ENCODE peak calls at places on chromosome 5, in seven cellular contexts. P is heart left ventricle; M is body of pancreas; O is naive thymus-derived CD4-positive, alpha-beta T cell; X is CD4-positive, alpha-beta memory T cell; L is pancreas; H is tibial artery. V is an unnamed sample.

GRCh38 chr5:53211799-53212198 is 102.2 kb upstream of the MOCS2 start:
- DNase-seq in H (no peak), P (no peak), X (no peak), L (no peak), M (no peak), O (no peak), V (no peak)

GRCh38 chr5:17185776-17186175 is 31.7 kb upstream of the BASP1 start:
- DNase-seq in O (no peak), P (no peak), H (peak; percentile 85), L (no peak), M (no peak), X (no peak), V (no peak)

GRCh38 chr5:16934123-16934522 is 2.0 kb downstream of the MYO10 start:
- DNase-seq in H (peak; percentile 37), L (peak; percentile 56), X (no peak), M (peak; percentile 69), P (peak; percentile 53), O (no peak), V (no peak)

GRCh38 chr5:139182528-139183296 is 15.5 kb downstream of the SIL1 start:
- DNase-seq in L (no peak), M (no peak), P (no peak), O (no peak), X (no peak), H (no peak), V (no peak)

GRCh38 chr5:52603742-52604141 is 184.0 kb upstream of the ITGA1 start:
- DNase-seq in O (no peak), L (no peak), X (no peak), M (no peak), P (no peak), H (no peak), V (no peak)

GRCh38 chr5:40486437-40487270 is 193.1 kb upstream of the PTGER4 start:
- DNase-seq in M (no peak), O (peak; percentile 55), X (peak; percentile 83), L (no peak), P (no peak), H (peak; percentile 20), V (no peak)

GRCh38 chr5:77424921-77425320 is 67.2 kb downstream of the WDR41 start:
- DNase-seq in M (no peak), P (no peak), X (peak; percentile 20), H (no peak), L (no peak), O (no peak), V (no peak)

GRCh38 chr5:76145945-76146344 is 62.8 kb downstream of the SV2C start:
- DNase-seq in O (no peak), P (no peak), X (no peak), M (no peak), H (no peak), L (no peak), V (no peak)

GRCh38 chr5:5306696-5307095 is 115.8 kb upstream of the ICE1 start:
- DNase-seq in M (no peak), X (no peak), L (no peak), H (no peak), O (no peak), P (no peak), V (no peak)

GRCh38 chr5:135009736-135010501 is 24.1 kb downstream of the PITX1 start:
- DNase-seq in M (no peak), L (no peak), P (no peak), H (no peak), O (no peak), X (no peak), V (no peak)

GRCh38 chr5:129099184-129099570 is 4.6 kb downstream of the ISOC1 start:
- DNase-seq in X (no peak), L (no peak), O (no peak), P (no peak), M (no peak), H (no peak), V (no peak)

GRCh38 chr5:10535237-10535530 is 28.7 kb upstream of the ANKRD33B start:
- DNase-seq in O (no peak), M (no peak), L (no peak), P (no peak), H (no peak), X (no peak), V (no peak)

GRCh38 chr5:118637947-118638670 is 350.2 kb downstream of the DTWD2 start:
- DNase-seq in H (no peak), P (no peak), O (no peak), M (no peak), X (no peak), L (peak; percentile 22), V (no peak)

GRCh38 chr5:31413030-31413812 is 118.7 kb downstream of the DROSHA start:
- DNase-seq in M (no peak), P (no peak), O (no peak), L (no peak), X (no peak), H (no peak), V (no peak)

GRCh38 chr5:135729582-135729879 is 104.9 kb upstream of the SLC25A48 start:
- DNase-seq in M (no peak), P (no peak), X (no peak), H (no peak), L (no peak), O (no peak), V (no peak)

GRCh38 chr5:105587963-105588662 is 2025.5 kb upstream of the NUDT12 start:
- DNase-seq in X (no peak), P (no peak), L (no peak), M (no peak), H (no peak), O (no peak), V (no peak)

GRCh38 chr5:175517824-175518450 is 39.6 kb downstream of the SFXN1 start:
- DNase-seq in X (peak; percentile 90), O (no peak), P (no peak), L (no peak), H (no peak), M (no peak), V (no peak)

GRCh38 chr5:11590475-11590874 is 313.8 kb downstream of the CTNND2 start:
- DNase-seq in O (no peak), X (no peak), P (no peak), H (no peak), L (no peak), M (no peak), V (no peak)

GRCh38 chr5:96790851-96791513 is 16.8 kb downstream of the ERAP1 start:
- DNase-seq in O (no peak), M (no peak), L (no peak), H (no peak), P (no peak), X (no peak), V (no peak)

GRCh38 chr5:373710-374602 is 52.4 kb downstream of the AHRR start:
- DNase-seq in L (no peak), X (peak; percentile 39), P (no peak), O (peak; percentile 34), M (no peak), H (no peak), V (no peak)

GRCh38 chr5:33611882-33612281 is 171.1 kb downstream of the TARS1 start:
- DNase-seq in L (no peak), O (no peak), H (no peak), X (no peak), P (no peak), M (no peak), V (no peak)

GRCh38 chr5:125410501-125411162 is 664.2 kb upstream of the ZNF608 start:
- DNase-seq in X (no peak), O (no peak), M (no peak), P (no peak), L (no peak), H (no peak), V (no peak)
- H3K27ac ChIP-seq in X (no peak overlapping the region), O (no peak overlapping the region), M (peak overlapping the region; percentile 65), P (no peak overlapping the region), L (peak overlapping the region; percentile 71), H (peak overlapping the region; percentile 47), V (peak overlapping the region; percentile 86)

DNA sequence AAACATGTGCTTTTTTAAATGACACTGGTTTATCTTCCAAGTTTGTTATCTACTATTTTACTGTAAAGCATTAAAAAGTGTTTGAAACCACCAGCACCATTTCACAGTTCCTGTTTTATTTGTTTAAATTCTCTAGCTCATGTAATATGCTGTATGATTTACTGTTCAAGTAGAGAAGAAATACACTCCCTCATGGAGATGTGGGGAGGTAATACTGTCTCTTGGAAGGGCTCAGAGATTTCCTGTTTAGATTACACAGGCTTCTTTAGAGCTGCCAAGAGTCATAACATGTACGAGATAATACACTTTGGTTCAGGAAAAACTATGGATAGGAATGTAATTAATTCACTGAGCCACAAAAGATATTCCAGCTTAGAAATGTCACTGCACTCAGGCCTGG is 135.0 kb upstream of the CCDC152 start:
- DNase-seq in X (no peak), O (no peak), M (no peak), L (no peak), H (no peak), P (no peak), V (no peak)
- H3K27ac ChIP-seq in X (no peak overlapping the region), O (no peak overlapping the region), M (no peak overlapping the region), L (no peak overlapping the region), H (no peak overlapping the region), P (no peak overlapping the region), V (no peak overlapping the region)

GRCh38 chr5:2996687-2997086 is 245.2 kb upstream of the IRX2 start:
- DNase-seq in X (no peak), M (no peak), H (no peak), P (no peak), L (no peak), O (no peak), V (no peak)
- H3K27ac ChIP-seq in X (no peak overlapping the region), M (no peak overlapping the region), H (no peak overlapping the region), P (no peak overlapping the region), L (no peak overlapping the region), O (no peak overlapping the region), V (no peak overlapping the region)

GRCh38 chr5:59055745-59056448 is 473.0 kb downstream of the RAB3C start:
- DNase-seq in P (no peak), X (no peak), H (no peak), L (no peak), O (no peak), M (no peak), V (no peak)
- H3K27ac ChIP-seq in P (no peak overlapping the region), X (no peak overlapping the region), H (no peak overlapping the region), L (no peak overlapping the region), O (no peak overlapping the region), M (no peak overlapping the region), V (no peak overlapping the region)

GRCh38 chr5:150000261-150000989 is at the start of the genes HMGXB3 and TIGD6:
- DNase-seq in H (peak; percentile 93), X (peak; percentile 84), O (peak; percentile 72), L (peak; percentile 93), P (peak; percentile 93), M (peak; percentile 91), V (peak; percentile 89)

GRCh38 chr5:150000990-150001659 is 586 bp downstream of the HMGXB3 start:
- DNase-seq in O (peak; percentile 28), X (peak; percentile 48), M (peak; percentile 43), P (no peak), L (peak; percentile 29), H (peak; percentile 41), V (no peak)

GRCh38 chr5:149998281-149998680 is 2.2 kb downstream of the TIGD6 start:
- DNase-seq in P (no peak), M (no peak), H (no peak), L (no peak), X (no peak), O (no peak), V (no peak)

GRCh38 chr5:149999866-150000260 is 591 bp downstream of the TIGD6 start:
- DNase-seq in L (no peak), O (no peak), H (no peak), M (no peak), P (no peak), X (no peak), V (no peak)

DNA sequence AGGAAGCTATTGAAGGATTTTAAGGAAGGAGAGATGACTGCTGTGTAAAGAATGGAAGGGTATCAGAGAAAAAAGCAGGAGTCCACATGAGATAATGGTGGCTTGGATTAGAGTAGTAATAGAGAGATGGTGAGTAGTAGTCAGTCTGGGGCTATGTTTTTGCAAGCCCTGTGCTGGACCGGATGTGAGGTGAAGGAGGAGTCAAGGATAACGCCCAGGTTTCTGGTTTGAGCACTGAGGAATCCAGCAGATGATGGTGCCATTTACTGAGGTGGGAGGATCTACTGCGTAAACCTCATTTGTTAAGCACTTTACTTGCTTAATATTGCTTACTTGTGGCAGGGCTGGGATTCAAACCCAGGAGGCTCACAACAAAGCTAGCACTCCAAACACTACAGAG is 1.1 kb downstream of the TIGD6 start:
- DNase-seq in H (no peak), X (no peak), O (no peak), L (no peak), M (no peak), P (no peak), V (no peak)
- H3K27ac ChIP-seq in H (peak overlapping the region; percentile 96), X (peak overlapping the region; percentile 80), O (peak overlapping the region; percentile 80), L (no peak overlapping the region), M (peak overlapping the region; percentile 93), P (peak overlapping the region; percentile 86), V (no peak overlapping the region)

V was measured in caudate nucleus.